ENCODE peak calls at places on chromosome X, in four cellular contexts. U, J, L and K are unnamed samples.
A peak's percentile ranks its signal among the peaks of the same experiment; 100 is the strongest.

GRCh38 chrX:69493193-69493592 is 10.9 kb upstream of the NALF2 start:
- DNase-seq in L (no peak), U (peak; percentile 61), J (no peak), K (peak; percentile 64)

GRCh38 chrX:119488749-119489148 is 20.5 kb downstream of the SLC25A5 start:
- DNase-seq in J (no peak), L (no peak), U (peak; percentile 68), K (peak; percentile 36)

GRCh38 chrX:97310373-97310772 is 426.7 kb downstream of the RPA4 start:
- DNase-seq in L (no peak), U (no peak), J (no peak), K (no peak)

GRCh38 chrX:121110536-121110935 is 63.1 kb downstream of the GLUD2 start:
- DNase-seq in U (no peak), J (no peak), L (no peak), K (no peak)

GRCh38 chrX:39816871-39817731 is 280.7 kb downstream of the BCOR start:
- DNase-seq in L (no peak), J (no peak), U (no peak), K (peak; percentile 57)

GRCh38 chrX:123171781-123172180 is 12.3 kb upstream of the GRIA3 start:
- DNase-seq in U (no peak), J (no peak), L (no peak), K (no peak)

GRCh38 chrX:40403757-40404156 is 177.0 kb upstream of the ATP6AP2 start:
- DNase-seq in J (no peak), L (no peak), U (no peak), K (no peak)

GRCh38 chrX:22025751-22026150 is 6.4 kb upstream of the PHEX start:
- DNase-seq in L (no peak), J (no peak), U (no peak), K (no peak)

GRCh38 chrX:101602077-101602476 is 15.7 kb downstream of the ARMCX6 start:
- DNase-seq in U (no peak), L (no peak), J (no peak), K (no peak)

GRCh38 chrX:119948381-119948780 is 4.8 kb upstream of the NKAP start:
- DNase-seq in U (no peak), J (no peak), L (no peak), K (no peak)

GRCh38 chrX:3443186-3443585 is 96.7 kb upstream of the MXRA5 start:
- DNase-seq in U (no peak), L (no peak), J (peak; percentile 95), K (no peak)

GRCh38 chrX:21972721-21973120 is 32.2 kb downstream of the SMS start:
- DNase-seq in J (no peak), U (no peak), L (peak; percentile 1), K (no peak)